ENCODE peak calls at places on chromosome 4, in five cellular contexts. A is right cardiac atrium, E is C1 segment of cervical spinal cord, H is GM23248, J is right lobe of liver. B is an unnamed sample.

GRCh38 chr4:187732524-187732923 is 263.0 kb upstream of the ZFP42 start:
- DNase-seq in H (no peak), J (no peak), A (no peak), E (no peak), B (no peak)

GRCh38 chr4:3111461-3111860 is 37.0 kb downstream of the HTT start:
- DNase-seq in E (no peak), J (no peak), A (no peak), H (peak), B (no peak)

GRCh38 chr4:80215449-80216052 is 18.2 kb downstream of the PRDM8 start:
- DNase-seq in J (no peak), A (no peak), E (no peak), H (peak), B (peak)

GRCh38 chr4:185318679-185319078 is 77.0 kb downstream of the LRP2BP start:
- DNase-seq in J (no peak), E (no peak), H (no peak), A (no peak), B (peak)

GRCh38 chr4:68079918-68080317 is 49.8 kb downstream of the TMPRSS11F start:
- DNase-seq in J (no peak), A (no peak), E (no peak), H (no peak), B (no peak)

GRCh38 chr4:38290360-38290759 is 330.2 kb downstream of the PTTG2 start:
- DNase-seq in E (no peak), H (peak), A (no peak), J (no peak), B (no peak)

GRCh38 chr4:107548211-107548905 is 171.7 kb downstream of the PAPSS1 start:
- DNase-seq in H (no peak), A (no peak), E (no peak), J (no peak), B (no peak)

GRCh38 chr4:167020410-167020809 is 213.9 kb downstream of the SPOCK3 start:
- DNase-seq in H (peak), A (no peak), E (no peak), J (no peak), B (no peak)

GRCh38 chr4:7861440-7861881 is 78.2 kb downstream of the AFAP1 start:
- DNase-seq in J (no peak), H (peak), A (peak), E (no peak), B (no peak)

GRCh38 chr4:152310223-152310622 is 225.7 kb downstream of the FBXW7 start:
- DNase-seq in E (no peak), J (no peak), H (peak), A (no peak), B (no peak)

GRCh38 chr4:68490826-68491457 is 43.7 kb downstream of the TMPRSS11E start:
- DNase-seq in J (no peak), A (no peak), E (no peak), H (peak), B (no peak)

GRCh38 chr4:140635606-140636005 is 66.8 kb upstream of the UCP1 start:
- DNase-seq in J (no peak), H (peak), E (no peak), A (peak), B (no peak)

GRCh38 chr4:171932238-171932637 is 119.0 kb downstream of the GALNTL6 start:
- DNase-seq in J (no peak), E (no peak), H (no peak), A (no peak), B (no peak)

GRCh38 chr4:186345184-186345583 is 79.2 kb downstream of the F11 start:
- DNase-seq in H (no peak), A (no peak), E (no peak), J (no peak), B (no peak)

GRCh38 chr4:160194716-160195115 is 1091.8 kb downstream of the RAPGEF2 start:
- DNase-seq in A (no peak), H (no peak), E (no peak), J (no peak), B (no peak)

GRCh38 chr4:77776182-77777134 is 42.7 kb downstream of the CNOT6L start:
- DNase-seq in H (peak), E (no peak), A (no peak), J (no peak), B (no peak)

GRCh38 chr4:78100060-78100459 is 42.9 kb downstream of the FRAS1 start:
- DNase-seq in H (peak), J (no peak), A (no peak), E (no peak), B (no peak)

GRCh38 chr4:71204056-71204455 is 134.8 kb upstream of the SLC4A4 start:
- DNase-seq in J (no peak), H (no peak), A (no peak), E (no peak), B (no peak)

GRCh38 chr4:40843696-40844095 is 93.9 kb downstream of the NSUN7 start:
- DNase-seq in H (no peak), A (no peak), E (no peak), J (no peak), B (no peak)

GRCh38 chr4:47809654-47810203 is 28.1 kb downstream of the CORIN start:
- DNase-seq in A (no peak), E (no peak), H (no peak), J (no peak), B (no peak)

GRCh38 chr4:108398326-108398725 is 222.1 kb upstream of the RPL34 start:
- DNase-seq in A (no peak), H (no peak), J (no peak), E (no peak), B (no peak)

GRCh38 chr4:89640620-89641366 is 196.2 kb downstream of the SNCA start:
- DNase-seq in J (peak), A (peak), H (peak), E (no peak), B (no peak)

B was measured in NCI-H2227 treated with DMSO at 0.1 percent for 48 hours.